ENCODE peak calls at places on chromosome 6, in seven cellular contexts. One of them, this sample, is unnamed.

GRCh38 chr6:69379518-69379917 is 417.3 kb downstream of the LMBRD1 start:
- DNase-seq in kidney tubule cell: no peak
- DNase-seq in dorsolateral prefrontal cortex: no peak
- DNase-seq in stimulated activated CD8-positive, alpha-beta memory T cell treated with anti-CD3 and anti-CD28 coated beads, Interleukin-12 subunit alpha, Interleukin-12 subunit beta, amount 100 ng/mL, for 4 hours: no peak
- DNase-seq in progenitor cell of endocrine pancreas: no peak
- DNase-seq in iris pigment epithelial cell: no peak
- DNase-seq in H7: no peak
- DNase-seq in this sample: no peak

GRCh38 chr6:136158398-136158797 is 91.7 kb downstream of the MTFR2 start:
- DNase-seq in dorsolateral prefrontal cortex: no peak
- DNase-seq in stimulated activated CD8-positive, alpha-beta memory T cell treated with anti-CD3 and anti-CD28 coated beads, Interleukin-12 subunit alpha, Interleukin-12 subunit beta, amount 100 ng/mL, for 4 hours: no peak
- DNase-seq in H7: no peak
- DNase-seq in progenitor cell of endocrine pancreas: no peak
- DNase-seq in kidney tubule cell: no peak
- DNase-seq in iris pigment epithelial cell: peak
- DNase-seq in this sample: peak

GRCh38 chr6:70982747-70983146 is 25.9 kb upstream of the B3GAT2 start:
- DNase-seq in kidney tubule cell: no peak
- DNase-seq in progenitor cell of endocrine pancreas: no peak
- DNase-seq in stimulated activated CD8-positive, alpha-beta memory T cell treated with anti-CD3 and anti-CD28 coated beads, Interleukin-12 subunit alpha, Interleukin-12 subunit beta, amount 100 ng/mL, for 4 hours: no peak
- DNase-seq in iris pigment epithelial cell: no peak
- DNase-seq in dorsolateral prefrontal cortex: no peak
- DNase-seq in H7: no peak
- DNase-seq in this sample: no peak

GRCh38 chr6:139256087-139256486 is 35.7 kb downstream of the TXLNB start:
- DNase-seq in dorsolateral prefrontal cortex: no peak
- DNase-seq in progenitor cell of endocrine pancreas: no peak
- DNase-seq in stimulated activated CD8-positive, alpha-beta memory T cell treated with anti-CD3 and anti-CD28 coated beads, Interleukin-12 subunit alpha, Interleukin-12 subunit beta, amount 100 ng/mL, for 4 hours: no peak
- DNase-seq in H7: no peak
- DNase-seq in iris pigment epithelial cell: peak
- DNase-seq in kidney tubule cell: no peak
- DNase-seq in this sample: peak

GRCh38 chr6:36333889-36334288 is 2.8 kb downstream of the BNIP5 start:
- DNase-seq in iris pigment epithelial cell: no peak
- DNase-seq in progenitor cell of endocrine pancreas: no peak
- DNase-seq in dorsolateral prefrontal cortex: peak
- DNase-seq in kidney tubule cell: no peak
- DNase-seq in H7: peak
- DNase-seq in stimulated activated CD8-positive, alpha-beta memory T cell treated with anti-CD3 and anti-CD28 coated beads, Interleukin-12 subunit alpha, Interleukin-12 subunit beta, amount 100 ng/mL, for 4 hours: no peak
- DNase-seq in this sample: no peak

GRCh38 chr6:108581237-108581931 is 20.7 kb downstream of the FOXO3 start:
- DNase-seq in progenitor cell of endocrine pancreas: no peak
- DNase-seq in iris pigment epithelial cell: peak
- DNase-seq in H7: no peak
- DNase-seq in dorsolateral prefrontal cortex: no peak
- DNase-seq in stimulated activated CD8-positive, alpha-beta memory T cell treated with anti-CD3 and anti-CD28 coated beads, Interleukin-12 subunit alpha, Interleukin-12 subunit beta, amount 100 ng/mL, for 4 hours: no peak
- DNase-seq in kidney tubule cell: peak
- DNase-seq in this sample: peak

GRCh38 chr6:43669922-43670622 is 17.5 kb downstream of the MRPS18A start:
- DNase-seq in stimulated activated CD8-positive, alpha-beta memory T cell treated with anti-CD3 and anti-CD28 coated beads, Interleukin-12 subunit alpha, Interleukin-12 subunit beta, amount 100 ng/mL, for 4 hours: no peak
- DNase-seq in H7: peak
- DNase-seq in iris pigment epithelial cell: no peak
- DNase-seq in progenitor cell of endocrine pancreas: no peak
- DNase-seq in dorsolateral prefrontal cortex: no peak
- DNase-seq in kidney tubule cell: peak
- DNase-seq in this sample: peak

GRCh38 chr6:125201961-125202729 is 48.6 kb downstream of the TPD52L1 start:
- DNase-seq in kidney tubule cell: peak
- DNase-seq in stimulated activated CD8-positive, alpha-beta memory T cell treated with anti-CD3 and anti-CD28 coated beads, Interleukin-12 subunit alpha, Interleukin-12 subunit beta, amount 100 ng/mL, for 4 hours: no peak
- DNase-seq in dorsolateral prefrontal cortex: peak
- DNase-seq in H7: no peak
- DNase-seq in iris pigment epithelial cell: peak
- DNase-seq in progenitor cell of endocrine pancreas: no peak
- DNase-seq in this sample: peak

GRCh38 chr6:128754658-128755256 is 128.2 kb upstream of the LAMA2 start:
- DNase-seq in stimulated activated CD8-positive, alpha-beta memory T cell treated with anti-CD3 and anti-CD28 coated beads, Interleukin-12 subunit alpha, Interleukin-12 subunit beta, amount 100 ng/mL, for 4 hours: no peak
- DNase-seq in kidney tubule cell: no peak
- DNase-seq in progenitor cell of endocrine pancreas: no peak
- DNase-seq in H7: no peak
- DNase-seq in iris pigment epithelial cell: no peak
- DNase-seq in dorsolateral prefrontal cortex: no peak
- DNase-seq in this sample: no peak

GRCh38 chr6:122222761-122223160 is 176.7 kb upstream of the HSF2 start:
- DNase-seq in kidney tubule cell: no peak
- DNase-seq in H7: no peak
- DNase-seq in stimulated activated CD8-positive, alpha-beta memory T cell treated with anti-CD3 and anti-CD28 coated beads, Interleukin-12 subunit alpha, Interleukin-12 subunit beta, amount 100 ng/mL, for 4 hours: no peak
- DNase-seq in dorsolateral prefrontal cortex: no peak
- DNase-seq in iris pigment epithelial cell: peak
- DNase-seq in progenitor cell of endocrine pancreas: no peak
- DNase-seq in this sample: peak

GRCh38 chr6:73081955-73082354 is 143.3 kb downstream of the KHDC1L start:
- DNase-seq in dorsolateral prefrontal cortex: no peak
- DNase-seq in H7: peak
- DNase-seq in stimulated activated CD8-positive, alpha-beta memory T cell treated with anti-CD3 and anti-CD28 coated beads, Interleukin-12 subunit alpha, Interleukin-12 subunit beta, amount 100 ng/mL, for 4 hours: no peak
- DNase-seq in kidney tubule cell: no peak
- DNase-seq in iris pigment epithelial cell: no peak
- DNase-seq in progenitor cell of endocrine pancreas: no peak
- DNase-seq in this sample: no peak

GRCh38 chr6:38771111-38771694 is 56.1 kb downstream of the DNAH8 start:
- DNase-seq in kidney tubule cell: peak
- DNase-seq in progenitor cell of endocrine pancreas: no peak
- DNase-seq in stimulated activated CD8-positive, alpha-beta memory T cell treated with anti-CD3 and anti-CD28 coated beads, Interleukin-12 subunit alpha, Interleukin-12 subunit beta, amount 100 ng/mL, for 4 hours: no peak
- DNase-seq in iris pigment epithelial cell: peak
- DNase-seq in dorsolateral prefrontal cortex: no peak
- DNase-seq in H7: no peak
- DNase-seq in this sample: peak

GRCh38 chr6:98977606-98978292 is 30.0 kb upstream of the FBXL4 start:
- DNase-seq in stimulated activated CD8-positive, alpha-beta memory T cell treated with anti-CD3 and anti-CD28 coated beads, Interleukin-12 subunit alpha, Interleukin-12 subunit beta, amount 100 ng/mL, for 4 hours: no peak
- DNase-seq in kidney tubule cell: peak
- DNase-seq in progenitor cell of endocrine pancreas: no peak
- DNase-seq in H7: no peak
- DNase-seq in iris pigment epithelial cell: no peak
- DNase-seq in dorsolateral prefrontal cortex: no peak
- DNase-seq in this sample: no peak

GRCh38 chr6:37170273-37171140 is 555 bp downstream of the PIM1 start:
- DNase-seq in dorsolateral prefrontal cortex: peak
- DNase-seq in iris pigment epithelial cell: peak
- DNase-seq in progenitor cell of endocrine pancreas: peak
- DNase-seq in kidney tubule cell: peak
- DNase-seq in stimulated activated CD8-positive, alpha-beta memory T cell treated with anti-CD3 and anti-CD28 coated beads, Interleukin-12 subunit alpha, Interleukin-12 subunit beta, amount 100 ng/mL, for 4 hours: peak
- DNase-seq in H7: peak
- DNase-seq in this sample: peak

GRCh38 chr6:19394687-19395086 is 442.5 kb upstream of the ID4 start:
- DNase-seq in progenitor cell of endocrine pancreas: no peak
- DNase-seq in H7: no peak
- DNase-seq in kidney tubule cell: no peak
- DNase-seq in dorsolateral prefrontal cortex: no peak
- DNase-seq in stimulated activated CD8-positive, alpha-beta memory T cell treated with anti-CD3 and anti-CD28 coated beads, Interleukin-12 subunit alpha, Interleukin-12 subunit beta, amount 100 ng/mL, for 4 hours: no peak
- DNase-seq in iris pigment epithelial cell: no peak
- DNase-seq in this sample: no peak